ENCODE peak calls at places on chromosomes 13 and 19, in nine cellular contexts. One of them, this sample, is unnamed.

GRCh38 chr19:755063-755462 is 4.2 kb downstream of the MISP start:
- DNase-seq in GM12864: no peak
- DNase-seq in colonic mucosa: peak
- DNase-seq in lower leg skin: no peak
- DNase-seq in NCI-H1436: no peak
- DNase-seq in astrocyte of the spinal cord: no peak
- DNase-seq in stimulated activated CD8-positive, alpha-beta memory T cell treated with anti-CD3 and anti-CD28 coated beads, Interleukin-12 subunit alpha, Interleukin-12 subunit beta, amount 100 ng/mL, for 4 hours: no peak
- DNase-seq in activated CD4-positive, alpha-beta T cell treated with anti-CD3 and anti-CD28 coated beads for 1 hour: no peak
- DNase-seq in NCI-H510A: no peak
- DNase-seq in this sample: no peak

GRCh38 chr19:42233106-42233505 is 9.3 kb downstream of the GSK3A start:
- DNase-seq in GM12864: no peak
- DNase-seq in colonic mucosa: no peak
- DNase-seq in lower leg skin: no peak
- DNase-seq in NCI-H1436: no peak
- DNase-seq in astrocyte of the spinal cord: no peak
- DNase-seq in stimulated activated CD8-positive, alpha-beta memory T cell treated with anti-CD3 and anti-CD28 coated beads, Interleukin-12 subunit alpha, Interleukin-12 subunit beta, amount 100 ng/mL, for 4 hours: no peak
- DNase-seq in activated CD4-positive, alpha-beta T cell treated with anti-CD3 and anti-CD28 coated beads for 1 hour: no peak
- DNase-seq in NCI-H510A: no peak
- DNase-seq in this sample: no peak

GRCh38 chr13:39266426-39266825 is 228.2 kb downstream of the NHLRC3 start:
- DNase-seq in GM12864: no peak
- DNase-seq in colonic mucosa: no peak
- DNase-seq in lower leg skin: no peak
- DNase-seq in NCI-H1436: no peak
- DNase-seq in astrocyte of the spinal cord: no peak
- DNase-seq in stimulated activated CD8-positive, alpha-beta memory T cell treated with anti-CD3 and anti-CD28 coated beads, Interleukin-12 subunit alpha, Interleukin-12 subunit beta, amount 100 ng/mL, for 4 hours: no peak
- DNase-seq in activated CD4-positive, alpha-beta T cell treated with anti-CD3 and anti-CD28 coated beads for 1 hour: no peak
- DNase-seq in NCI-H510A: no peak
- DNase-seq in this sample: no peak

GRCh38 chr19:615619-616018 is 17.7 kb downstream of the POLRMT start:
- DNase-seq in GM12864: no peak
- DNase-seq in colonic mucosa: no peak
- DNase-seq in lower leg skin: no peak
- DNase-seq in NCI-H1436: no peak
- DNase-seq in astrocyte of the spinal cord: peak
- DNase-seq in stimulated activated CD8-positive, alpha-beta memory T cell treated with anti-CD3 and anti-CD28 coated beads, Interleukin-12 subunit alpha, Interleukin-12 subunit beta, amount 100 ng/mL, for 4 hours: no peak
- DNase-seq in activated CD4-positive, alpha-beta T cell treated with anti-CD3 and anti-CD28 coated beads for 1 hour: no peak
- DNase-seq in NCI-H510A: no peak
- DNase-seq in this sample: no peak

GRCh38 chr19:57465680-57466381 is 8.9 kb upstream of the VN1R1 start:
- DNase-seq in GM12864: peak
- DNase-seq in colonic mucosa: no peak
- DNase-seq in lower leg skin: no peak
- DNase-seq in NCI-H1436: no peak
- DNase-seq in astrocyte of the spinal cord: no peak
- DNase-seq in stimulated activated CD8-positive, alpha-beta memory T cell treated with anti-CD3 and anti-CD28 coated beads, Interleukin-12 subunit alpha, Interleukin-12 subunit beta, amount 100 ng/mL, for 4 hours: no peak
- DNase-seq in activated CD4-positive, alpha-beta T cell treated with anti-CD3 and anti-CD28 coated beads for 1 hour: no peak
- DNase-seq in NCI-H510A: no peak
- DNase-seq in this sample: no peak

GRCh38 chr13:94660695-94661324 is 51.5 kb downstream of the SOX21 start:
- DNase-seq in GM12864: no peak
- DNase-seq in colonic mucosa: no peak
- DNase-seq in lower leg skin: no peak
- DNase-seq in NCI-H1436: no peak
- DNase-seq in astrocyte of the spinal cord: peak
- DNase-seq in stimulated activated CD8-positive, alpha-beta memory T cell treated with anti-CD3 and anti-CD28 coated beads, Interleukin-12 subunit alpha, Interleukin-12 subunit beta, amount 100 ng/mL, for 4 hours: no peak
- DNase-seq in activated CD4-positive, alpha-beta T cell treated with anti-CD3 and anti-CD28 coated beads for 1 hour: no peak
- DNase-seq in NCI-H510A: no peak
- DNase-seq in this sample: no peak

GRCh38 chr13:59671853-59672252 is 491.9 kb downstream of the DIAPH3 start:
- DNase-seq in GM12864: no peak
- DNase-seq in colonic mucosa: no peak
- DNase-seq in lower leg skin: no peak
- DNase-seq in NCI-H1436: no peak
- DNase-seq in astrocyte of the spinal cord: no peak
- DNase-seq in stimulated activated CD8-positive, alpha-beta memory T cell treated with anti-CD3 and anti-CD28 coated beads, Interleukin-12 subunit alpha, Interleukin-12 subunit beta, amount 100 ng/mL, for 4 hours: no peak
- DNase-seq in activated CD4-positive, alpha-beta T cell treated with anti-CD3 and anti-CD28 coated beads for 1 hour: no peak
- DNase-seq in NCI-H510A: no peak
- DNase-seq in this sample: no peak

GRCh38 chr19:39890755-39891551 is 43.5 kb downstream of the FCGBP start:
- DNase-seq in GM12864: no peak
- DNase-seq in colonic mucosa: no peak
- DNase-seq in lower leg skin: peak
- DNase-seq in NCI-H1436: no peak
- DNase-seq in astrocyte of the spinal cord: no peak
- DNase-seq in stimulated activated CD8-positive, alpha-beta memory T cell treated with anti-CD3 and anti-CD28 coated beads, Interleukin-12 subunit alpha, Interleukin-12 subunit beta, amount 100 ng/mL, for 4 hours: no peak
- DNase-seq in activated CD4-positive, alpha-beta T cell treated with anti-CD3 and anti-CD28 coated beads for 1 hour: no peak
- DNase-seq in NCI-H510A: no peak
- DNase-seq in this sample: peak

GRCh38 chr13:98039261-98039660 is 85.8 kb downstream of the IPO5 start:
- DNase-seq in GM12864: no peak
- DNase-seq in colonic mucosa: no peak
- DNase-seq in lower leg skin: peak
- DNase-seq in NCI-H1436: no peak
- DNase-seq in astrocyte of the spinal cord: no peak
- DNase-seq in stimulated activated CD8-positive, alpha-beta memory T cell treated with anti-CD3 and anti-CD28 coated beads, Interleukin-12 subunit alpha, Interleukin-12 subunit beta, amount 100 ng/mL, for 4 hours: no peak
- DNase-seq in activated CD4-positive, alpha-beta T cell treated with anti-CD3 and anti-CD28 coated beads for 1 hour: no peak
- DNase-seq in NCI-H510A: no peak
- DNase-seq in this sample: no peak

GRCh38 chr19:16078311-16078758 is 2.0 kb downstream of the TPM4 start:
- DNase-seq in GM12864: no peak
- DNase-seq in colonic mucosa: no peak
- DNase-seq in lower leg skin: no peak
- DNase-seq in NCI-H1436: no peak
- DNase-seq in astrocyte of the spinal cord: no peak
- DNase-seq in stimulated activated CD8-positive, alpha-beta memory T cell treated with anti-CD3 and anti-CD28 coated beads, Interleukin-12 subunit alpha, Interleukin-12 subunit beta, amount 100 ng/mL, for 4 hours: no peak
- DNase-seq in activated CD4-positive, alpha-beta T cell treated with anti-CD3 and anti-CD28 coated beads for 1 hour: peak
- DNase-seq in NCI-H510A: no peak
- DNase-seq in this sample: peak

GRCh38 chr13:90039516-90039915 is 1308.0 kb upstream of the MIR17HG start:
- DNase-seq in GM12864: no peak
- DNase-seq in colonic mucosa: no peak
- DNase-seq in lower leg skin: no peak
- DNase-seq in NCI-H1436: no peak
- DNase-seq in astrocyte of the spinal cord: no peak
- DNase-seq in stimulated activated CD8-positive, alpha-beta memory T cell treated with anti-CD3 and anti-CD28 coated beads, Interleukin-12 subunit alpha, Interleukin-12 subunit beta, amount 100 ng/mL, for 4 hours: no peak
- DNase-seq in activated CD4-positive, alpha-beta T cell treated with anti-CD3 and anti-CD28 coated beads for 1 hour: no peak
- DNase-seq in NCI-H510A: no peak
- DNase-seq in this sample: no peak

GRCh38 chr13:51587372-51587771 is 3.1 kb downstream of the WDFY2 start:
- DNase-seq in GM12864: no peak
- DNase-seq in colonic mucosa: no peak
- DNase-seq in lower leg skin: no peak
- DNase-seq in NCI-H1436: no peak
- DNase-seq in astrocyte of the spinal cord: no peak
- DNase-seq in stimulated activated CD8-positive, alpha-beta memory T cell treated with anti-CD3 and anti-CD28 coated beads, Interleukin-12 subunit alpha, Interleukin-12 subunit beta, amount 100 ng/mL, for 4 hours: no peak
- DNase-seq in activated CD4-positive, alpha-beta T cell treated with anti-CD3 and anti-CD28 coated beads for 1 hour: no peak
- DNase-seq in NCI-H510A: no peak
- DNase-seq in this sample: no peak

GRCh38 chr19:40269216-40269940 is 15.8 kb downstream of the AKT2 start:
- DNase-seq in GM12864: no peak
- DNase-seq in colonic mucosa: no peak
- DNase-seq in lower leg skin: no peak
- DNase-seq in NCI-H1436: no peak
- DNase-seq in astrocyte of the spinal cord: no peak
- DNase-seq in stimulated activated CD8-positive, alpha-beta memory T cell treated with anti-CD3 and anti-CD28 coated beads, Interleukin-12 subunit alpha, Interleukin-12 subunit beta, amount 100 ng/mL, for 4 hours: no peak
- DNase-seq in activated CD4-positive, alpha-beta T cell treated with anti-CD3 and anti-CD28 coated beads for 1 hour: no peak
- DNase-seq in NCI-H510A: no peak
- DNase-seq in this sample: no peak

GRCh38 chr13:28538932-28539331 is 44.0 kb upstream of the FLT1 start:
- DNase-seq in GM12864: no peak
- DNase-seq in colonic mucosa: no peak
- DNase-seq in lower leg skin: no peak
- DNase-seq in NCI-H1436: no peak
- DNase-seq in astrocyte of the spinal cord: no peak
- DNase-seq in stimulated activated CD8-positive, alpha-beta memory T cell treated with anti-CD3 and anti-CD28 coated beads, Interleukin-12 subunit alpha, Interleukin-12 subunit beta, amount 100 ng/mL, for 4 hours: no peak
- DNase-seq in activated CD4-positive, alpha-beta T cell treated with anti-CD3 and anti-CD28 coated beads for 1 hour: no peak
- DNase-seq in NCI-H510A: no peak
- DNase-seq in this sample: no peak

GRCh38 chr19:13117176-13117771 is 734 bp upstream of the TRMT1 start:
- DNase-seq in GM12864: no peak
- DNase-seq in colonic mucosa: no peak
- DNase-seq in lower leg skin: no peak
- DNase-seq in NCI-H1436: no peak
- DNase-seq in astrocyte of the spinal cord: no peak
- DNase-seq in stimulated activated CD8-positive, alpha-beta memory T cell treated with anti-CD3 and anti-CD28 coated beads, Interleukin-12 subunit alpha, Interleukin-12 subunit beta, amount 100 ng/mL, for 4 hours: no peak
- DNase-seq in activated CD4-positive, alpha-beta T cell treated with anti-CD3 and anti-CD28 coated beads for 1 hour: no peak
- DNase-seq in NCI-H510A: no peak
- DNase-seq in this sample: no peak

GRCh38 chr19:17402982-17403855 is 2.2 kb downstream of the BST2 start:
- DNase-seq in GM12864: no peak
- DNase-seq in colonic mucosa: no peak
- DNase-seq in lower leg skin: no peak
- DNase-seq in NCI-H1436: no peak
- DNase-seq in astrocyte of the spinal cord: no peak
- DNase-seq in stimulated activated CD8-positive, alpha-beta memory T cell treated with anti-CD3 and anti-CD28 coated beads, Interleukin-12 subunit alpha, Interleukin-12 subunit beta, amount 100 ng/mL, for 4 hours: no peak
- DNase-seq in activated CD4-positive, alpha-beta T cell treated with anti-CD3 and anti-CD28 coated beads for 1 hour: peak
- DNase-seq in NCI-H510A: no peak
- DNase-seq in this sample: no peak

GRCh38 chr19:34662919-34663318 is 14.0 kb downstream of the SCGB2B2 start:
- DNase-seq in GM12864: peak
- DNase-seq in colonic mucosa: no peak
- DNase-seq in lower leg skin: no peak
- DNase-seq in NCI-H1436: peak
- DNase-seq in astrocyte of the spinal cord: no peak
- DNase-seq in stimulated activated CD8-positive, alpha-beta memory T cell treated with anti-CD3 and anti-CD28 coated beads, Interleukin-12 subunit alpha, Interleukin-12 subunit beta, amount 100 ng/mL, for 4 hours: no peak
- DNase-seq in activated CD4-positive, alpha-beta T cell treated with anti-CD3 and anti-CD28 coated beads for 1 hour: peak
- DNase-seq in NCI-H510A: no peak
- DNase-seq in this sample: no peak

GRCh38 chr13:27172495-27172842 is 858 bp upstream of the USP12 start:
- DNase-seq in GM12864: no peak
- DNase-seq in colonic mucosa: no peak
- DNase-seq in lower leg skin: no peak
- DNase-seq in NCI-H1436: no peak
- DNase-seq in astrocyte of the spinal cord: no peak
- DNase-seq in stimulated activated CD8-positive, alpha-beta memory T cell treated with anti-CD3 and anti-CD28 coated beads, Interleukin-12 subunit alpha, Interleukin-12 subunit beta, amount 100 ng/mL, for 4 hours: no peak
- DNase-seq in activated CD4-positive, alpha-beta T cell treated with anti-CD3 and anti-CD28 coated beads for 1 hour: no peak
- DNase-seq in NCI-H510A: no peak
- DNase-seq in this sample: no peak

GRCh38 chr19:58519087-58519354 is 589 bp downstream of the ZBTB45 start:
- DNase-seq in GM12864: no peak
- DNase-seq in colonic mucosa: peak
- DNase-seq in lower leg skin: peak
- DNase-seq in NCI-H1436: peak
- DNase-seq in astrocyte of the spinal cord: peak
- DNase-seq in stimulated activated CD8-positive, alpha-beta memory T cell treated with anti-CD3 and anti-CD28 coated beads, Interleukin-12 subunit alpha, Interleukin-12 subunit beta, amount 100 ng/mL, for 4 hours: no peak
- DNase-seq in activated CD4-positive, alpha-beta T cell treated with anti-CD3 and anti-CD28 coated beads for 1 hour: no peak
- DNase-seq in NCI-H510A: peak
- DNase-seq in this sample: no peak

GRCh38 chr19:49499030-49499670 is 2.9 kb downstream of the RPS11 start:
- DNase-seq in GM12864: no peak
- DNase-seq in colonic mucosa: no peak
- DNase-seq in lower leg skin: no peak
- DNase-seq in NCI-H1436: no peak
- DNase-seq in astrocyte of the spinal cord: no peak
- DNase-seq in stimulated activated CD8-positive, alpha-beta memory T cell treated with anti-CD3 and anti-CD28 coated beads, Interleukin-12 subunit alpha, Interleukin-12 subunit beta, amount 100 ng/mL, for 4 hours: no peak
- DNase-seq in activated CD4-positive, alpha-beta T cell treated with anti-CD3 and anti-CD28 coated beads for 1 hour: no peak
- DNase-seq in NCI-H510A: no peak
- DNase-seq in this sample: no peak

GRCh38 chr19:16153582-16154336 is 10.3 kb downstream of the HSH2D start:
- DNase-seq in GM12864: no peak
- DNase-seq in colonic mucosa: no peak
- DNase-seq in lower leg skin: no peak
- DNase-seq in NCI-H1436: no peak
- DNase-seq in astrocyte of the spinal cord: no peak
- DNase-seq in stimulated activated CD8-positive, alpha-beta memory T cell treated with anti-CD3 and anti-CD28 coated beads, Interleukin-12 subunit alpha, Interleukin-12 subunit beta, amount 100 ng/mL, for 4 hours: no peak
- DNase-seq in activated CD4-positive, alpha-beta T cell treated with anti-CD3 and anti-CD28 coated beads for 1 hour: no peak
- DNase-seq in NCI-H510A: no peak
- DNase-seq in this sample: no peak